ENCODE peak calls at places on chromosomes 3 and 15, in eight cellular contexts. W is brain microvascular endothelial cell; X is GM19239; V is heart left ventricle; T is stimulated activated CD4-positive, alpha-beta T cell treated with anti-CD3 and anti-CD28 coated beads, Interleukin-15, amount 100 ng/mL, for 48 hours; K is DMS79 treated with DMSO at 0.1 percent for 48 hours; Z is activated gamma-delta T cell treated with Interleukin-2 at 50 U/mL for 16 hours; A is NCI-H345. Q is an unnamed sample.

GRCh38 chr15:63833246-63833696 is 477 bp downstream of the HERC1 start:
- DNase-seq in K (no peak), Z (peak), T (peak), W (no peak), X (no peak), V (peak), A (no peak), Q (peak)

GRCh38 chr3:17742837-17743659 is 617 bp upstream of the TBC1D5 start:
- DNase-seq in K (no peak), T (no peak), Z (no peak), A (no peak), X (no peak), W (peak), V (no peak), Q (no peak)

GRCh38 chr3:13686332-13686731 is 137.4 kb downstream of the FBLN2 start:
- DNase-seq in X (no peak), T (no peak), A (no peak), Z (no peak), K (no peak), W (no peak), V (no peak), Q (no peak)

GRCh38 chr3:69197922-69198540 is 75.6 kb upstream of the LMOD3 start:
- DNase-seq in K (no peak), A (no peak), Z (peak), X (no peak), T (peak), W (no peak), V (no peak), Q (peak)

GRCh38 chr3:7793786-7794185 is 707.8 kb upstream of the LMCD1 start:
- DNase-seq in K (no peak), Z (no peak), V (no peak), T (no peak), X (no peak), W (no peak), A (no peak), Q (no peak)

GRCh38 chr3:53994986-53995385 is 103.3 kb upstream of the SELENOK start:
- DNase-seq in X (no peak), A (no peak), K (no peak), T (no peak), Z (no peak), V (no peak), W (no peak), Q (no peak)

GRCh38 chr15:77671274-77672056 is 38.8 kb upstream of the LINGO1 start:
- DNase-seq in T (no peak), Z (no peak), X (no peak), A (no peak), V (no peak), K (no peak), W (no peak), Q (no peak)

GRCh38 chr15:31412824-31413223 is 86.2 kb downstream of the KLF13 start:
- DNase-seq in K (no peak), X (no peak), A (no peak), W (no peak), T (no peak), Z (no peak), V (no peak), Q (no peak)

GRCh38 chr3:84136425-84136824 is 822.4 kb upstream of the CADM2 start:
- DNase-seq in Z (no peak), K (no peak), V (no peak), X (no peak), W (no peak), T (no peak), A (no peak), Q (no peak)

GRCh38 chr3:9149566-9149965 is 99.9 kb downstream of the SRGAP3 start:
- DNase-seq in X (no peak), V (no peak), K (no peak), T (no peak), W (no peak), A (no peak), Z (no peak), Q (no peak)

GRCh38 chr3:45774581-45775505 is 21.5 kb downstream of the SLC6A20 start:
- DNase-seq in X (no peak), V (no peak), Z (no peak), A (no peak), K (no peak), T (no peak), W (no peak), Q (no peak)

GRCh38 chr3:154954750-154955149 is 125.4 kb upstream of the MME start:
- DNase-seq in K (no peak), Z (no peak), V (no peak), T (no peak), A (no peak), W (peak), X (no peak), Q (no peak)

GRCh38 chr3:133572158-133573053 is 1.1 kb upstream of the CDV3 start:
- DNase-seq in V (no peak), K (no peak), Z (no peak), W (no peak), T (no peak), X (no peak), A (no peak), Q (no peak)

GRCh38 chr3:76554717-76555116 is 485.2 kb upstream of the ROBO2 start:
- DNase-seq in W (peak), A (no peak), V (no peak), X (no peak), T (no peak), Z (no peak), K (no peak), Q (no peak)

Q was measured in activated effector memory CD4-positive, alpha-beta T cell treated with Interleukin-2 at 50 U/mL for 16 hours.